ENCODE peak calls at places on chromosome 21, in seven cellular contexts. O, R, D, Y, G, E and J are unnamed samples.

GRCh38 chr21:46243325-46243724 is 14.8 kb upstream of the LSS start:
- DNase-seq in O (no peak), R (no peak), D (no peak), Y (no peak), G (no peak), E (no peak), J (no peak)

GRCh38 chr21:32826317-32827167 is 55.0 kb upstream of the PAXBP1 start:
- DNase-seq in O (peak; percentile 52), R (peak; percentile 8), D (no peak), Y (peak; percentile 84), G (peak; percentile 12), E (peak; percentile 44), J (peak; percentile 22)

GRCh38 chr21:44789880-44790279 is 11.7 kb downstream of the UBE2G2 start:
- DNase-seq in O (no peak), R (no peak), D (no peak), Y (no peak), G (no peak), E (no peak), J (no peak)

GRCh38 chr21:25750085-25750484 is 15.3 kb downstream of the GABPA start:
- DNase-seq in O (no peak), R (no peak), D (no peak), Y (peak; percentile 15), G (no peak), E (no peak), J (no peak)

GRCh38 chr21:23452384-23453083 is 2154.7 kb downstream of the MRPL39 start:
- DNase-seq in O (peak; percentile 3), R (no peak), D (no peak), Y (no peak), G (peak; percentile 4), E (no peak), J (no peak)

GRCh38 chr21:44450402-44450801 is 4.9 kb upstream of the LRRC3 start:
- DNase-seq in O (no peak), R (no peak), D (no peak), Y (no peak), G (no peak), E (no peak), J (no peak)

GRCh38 chr21:37176716-37177115 is 90.4 kb downstream of the VPS26C start:
- DNase-seq in O (peak; percentile 45), R (no peak), D (no peak), Y (no peak), G (no peak), E (no peak), J (no peak)

GRCh38 chr21:33948096-33948950 is 32.7 kb upstream of the ATP5PO start:
- DNase-seq in O (peak; percentile 88), R (peak; percentile 95), D (peak; percentile 61), Y (no peak), G (peak; percentile 78), E (peak; percentile 77), J (no peak)

GRCh38 chr21:16069713-16070112 is 339.9 kb downstream of the USP25 start:
- DNase-seq in O (no peak), R (no peak), D (no peak), Y (no peak), G (no peak), E (no peak), J (no peak)

GRCh38 chr21:37419228-37419906 is 52.8 kb downstream of the DYRK1A start:
- DNase-seq in O (no peak), R (no peak), D (no peak), Y (no peak), G (no peak), E (no peak), J (no peak)

GRCh38 chr21:29725025-29725736 is 214.6 kb downstream of the GRIK1 start:
- DNase-seq in O (no peak), R (peak; percentile 33), D (no peak), Y (no peak), G (no peak), E (no peak), J (no peak)

GRCh38 chr21:29155118-29155932 is 24.9 kb downstream of the MAP3K7CL start:
- DNase-seq in O (no peak), R (no peak), D (no peak), Y (peak; percentile 93), G (no peak), E (no peak), J (no peak)

GRCh38 chr21:37749132-37749531 is 167.1 kb downstream of the KCNJ6 start:
- DNase-seq in O (no peak), R (no peak), D (no peak), Y (no peak), G (no peak), E (no peak), J (no peak)

GRCh38 chr21:26170471-26171309 is at the start of gene APP:
- DNase-seq in O (peak; percentile 97), R (peak; percentile 49), D (peak; percentile 91), Y (peak; percentile 81), G (peak; percentile 92), E (peak; percentile 76), J (no peak)

GRCh38 chr21:28781602-28782274 is 210.9 kb downstream of the LTN1 start:
- DNase-seq in O (peak; percentile 15), R (no peak), D (no peak), Y (peak; percentile 68), G (peak; percentile 7), E (no peak), J (no peak)

GRCh38 chr21:33395866-33396265 is 7.3 kb upstream of the IFNGR2 start:
- DNase-seq in O (no peak), R (no peak), D (no peak), Y (no peak), G (no peak), E (no peak), J (peak; percentile 47)

GRCh38 chr21:31660134-31660565 is 657 bp downstream of the SOD1 start:
- DNase-seq in O (no peak), R (no peak), D (no peak), Y (peak; percentile 22), G (no peak), E (peak; percentile 25), J (no peak)

GRCh38 chr21:40208960-40209359 is 341.7 kb downstream of the PCP4 start:
- DNase-seq in O (no peak), R (no peak), D (no peak), Y (no peak), G (no peak), E (no peak), J (no peak)

GRCh38 chr21:32411366-32412161 is 942 bp upstream of the EVA1C start:
- DNase-seq in O (peak; percentile 50), R (no peak), D (peak; percentile 66), Y (peak; percentile 70), G (peak; percentile 78), E (peak; percentile 67), J (no peak)

GRCh38 chr21:34282223-34282622 is 81.6 kb upstream of the KCNE2 start:
- DNase-seq in O (no peak), R (no peak), D (no peak), Y (no peak), G (no peak), E (no peak), J (no peak)

GRCh38 chr21:32994305-32994704 is 31.4 kb upstream of the OLIG2 start:
- DNase-seq in O (no peak), R (no peak), D (no peak), Y (peak; percentile 52), G (no peak), E (no peak), J (no peak)

GRCh38 chr21:42583992-42584641 is 69.3 kb upstream of the PDE9A start:
- DNase-seq in O (no peak), R (no peak), D (no peak), Y (no peak), G (no peak), E (no peak), J (no peak)